ENCODE peak calls at places on chromosomes 11 and 22, in eight cellular contexts. B, N, F, P, H, G, J and I are unnamed samples.

GRCh38 chr22:50620861-50621490 is 7.0 kb downstream of the ARSA start:
- DNase-seq in P (no peak), G (no peak), J (no peak), F (no peak), H (no peak), B (peak), N (no peak), I (no peak)

GRCh38 chr11:47392546-47393162 is 14.3 kb upstream of the SPI1 start:
- DNase-seq in B (no peak), G (no peak), J (peak), P (no peak), F (no peak), H (no peak), N (no peak), I (no peak)

GRCh38 chr11:70501933-70502540 is 103.7 kb downstream of the CTTN start:
- DNase-seq in H (no peak), B (no peak), P (no peak), J (no peak), F (no peak), N (no peak), G (no peak), I (no peak)

GRCh38 chr11:61814242-61814957 is 2.4 kb downstream of the FADS1 start:
- DNase-seq in P (no peak), G (peak), N (peak), H (peak), B (no peak), J (peak), F (peak), I (peak)

GRCh38 chr22:30460147-30460546 is 11.7 kb downstream of the SEC14L3 start:
- DNase-seq in G (no peak), J (no peak), H (no peak), B (no peak), F (no peak), N (peak), P (no peak), I (no peak)

GRCh38 chr11:64518928-64519327 is 72.1 kb upstream of the SLC22A12 start:
- DNase-seq in B (no peak), N (no peak), P (no peak), G (no peak), J (no peak), F (no peak), H (no peak), I (no peak)

GRCh38 chr11:59706518-59707285 is 6.9 kb downstream of the OR10V1 start:
- DNase-seq in N (no peak), F (peak), H (peak), G (peak), J (no peak), B (no peak), P (no peak), I (peak)

GRCh38 chr11:45894555-45895247 is 9.2 kb downstream of the MAPK8IP1 start:
- DNase-seq in G (no peak), P (no peak), B (no peak), F (no peak), H (no peak), J (no peak), N (no peak), I (no peak)